ENCODE peak calls at places on chromosomes 7 and 10, in five cellular contexts. Z is prostate gland, R is HepG2, A is SK-N-SH, U is endothelial cell of umbilical vein. K is an unnamed sample.

GRCh38 chr10:103592186-103593021 is 98.9 kb downstream of the NEURL1 start:
- DNase-seq in Z (no peak), R (peak), A (peak), U (peak), K (no peak)

GRCh38 chr7:158005531-158005930 is 582.1 kb downstream of the PTPRN2 start:
- DNase-seq in Z (no peak), R (no peak), A (no peak), U (no peak), K (no peak)

GRCh38 chr10:78412605-78413004 is 378.9 kb downstream of the RPS24 start:
- DNase-seq in Z (no peak), R (no peak), A (no peak), U (no peak), K (no peak)

GRCh38 chr7:867001-867405 is 9.4 kb upstream of the GET4 start:
- DNase-seq in Z (peak), R (no peak), A (no peak), U (peak), K (no peak)

GRCh38 chr10:69103784-69104183 is 15.9 kb downstream of the SRGN start:
- DNase-seq in Z (no peak), R (no peak), A (no peak), U (no peak), K (no peak)

GRCh38 chr7:106367018-106367420 is 82.2 kb upstream of the NAMPT start:
- DNase-seq in Z (no peak), R (peak), A (no peak), U (peak), K (no peak)

GRCh38 chr10:69358148-69358795 is 58.4 kb downstream of the TACR2 start:
- DNase-seq in Z (no peak), R (no peak), A (no peak), U (no peak), K (no peak)

GRCh38 chr10:46296629-46297275 is 10.0 kb downstream of the ANTXRL start:
- DNase-seq in Z (no peak), R (no peak), A (no peak), U (no peak), K (no peak)

GRCh38 chr10:31242902-31243301 is 76.1 kb upstream of the ZEB1 start:
- DNase-seq in Z (no peak), R (peak), A (peak), U (peak), K (no peak)

GRCh38 chr10:36492590-36493510 is 632.5 kb upstream of the ANKRD30A start:
- DNase-seq in Z (no peak), R (no peak), A (no peak), U (peak), K (no peak)

GRCh38 chr10:79447911-79448731 is 2.7 kb upstream of the ZCCHC24 start:
- DNase-seq in Z (no peak), R (no peak), A (no peak), U (no peak), K (no peak)

GRCh38 chr10:71854031-71854430 is 3.0 kb upstream of the PSAP start:
- DNase-seq in Z (no peak), R (no peak), A (no peak), U (no peak), K (no peak)

GRCh38 chr10:51910189-51910588 is 210.8 kb upstream of the CSTF2T start:
- DNase-seq in Z (no peak), R (no peak), A (no peak), U (no peak), K (no peak)

GRCh38 chr10:89391882-89392756 is at the start of gene IFIT1:
- DNase-seq in Z (peak), R (peak), A (peak), U (peak), K (no peak)

GRCh38 chr7:154884348-154884920 is 118.5 kb downstream of the PAXIP1 start:
- DNase-seq in Z (no peak), R (no peak), A (no peak), U (no peak), K (no peak)

GRCh38 chr7:16754869-16755317 is 1.3 kb downstream of the TSPAN13 start:
- DNase-seq in Z (no peak), R (no peak), A (no peak), U (no peak), K (no peak)
- H3K27ac ChIP-seq in Z (peak), R (no peak), A (no peak), U (no peak), K (no peak)

GRCh38 chr10:92830478-92831389 is 17.6 kb upstream of the EXOC6 start:
- DNase-seq in Z (no peak), R (no peak), A (no peak), U (peak), K (peak)
- TF ChIP-seq POLR2AphosphoS5 in Z (no peak), R (no peak), A (no peak), U (no peak), K (no peak)

GRCh38 chr10:127979017-127979416 is 72.1 kb downstream of the PTPRE start:
- DNase-seq in Z (no peak), R (no peak), A (no peak), U (peak), K (no peak)
- H3K27ac ChIP-seq in Z (no peak), R (no peak), A (no peak), U (peak), K (no peak)

GRCh38 chr7:110940756-110941155 is 150.2 kb upstream of the LRRN3 start:
- DNase-seq in Z (no peak), R (no peak), A (no peak), U (no peak), K (no peak)
- TF ChIP-seq POLR2AphosphoS5 in Z (no peak), R (no peak), A (no peak), U (no peak), K (no peak)

DNA sequence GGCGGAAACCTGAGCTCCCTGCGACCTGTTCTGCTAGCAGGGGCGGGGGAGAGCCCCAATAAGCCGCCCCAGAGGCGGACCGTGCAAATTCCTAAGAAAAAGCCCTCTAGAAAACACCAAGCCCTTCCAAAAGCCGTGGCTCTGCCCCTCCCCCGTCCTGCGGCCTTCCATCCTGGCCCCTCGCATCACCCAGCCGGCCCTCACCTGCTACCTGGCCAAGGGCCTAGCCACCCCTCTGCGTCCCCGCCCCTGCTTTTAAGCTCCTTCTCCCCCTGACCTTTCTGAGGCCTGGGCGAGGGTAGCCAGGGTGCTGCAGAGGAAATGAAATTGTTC is 24.9 kb downstream of the SKIDA1 start:
- DNase-seq in Z (no peak), R (no peak), A (no peak), U (no peak), K (no peak)
- H3K27ac ChIP-seq in Z (no peak), R (no peak), A (no peak), U (no peak), K (no peak)

GRCh38 chr10:6271663-6272062 is 68.9 kb downstream of the PFKFB3 start:
- DNase-seq in Z (no peak), R (peak), A (no peak), U (no peak), K (no peak)
- TF ChIP-seq POLR2AphosphoS5 in Z (no peak), R (no peak), A (no peak), U (no peak), K (no peak)

K was measured in SK-N-MC.